ENCODE peak calls at places on chromosomes 3 and 15, in four cellular contexts. U is HEK293T, N is K562, S is GM12878. T is an unnamed sample.

GRCh38 chr3:11575964-11576363 is 67.8 kb downstream of the VGLL4 start:
- DNase-seq in N (no peak), U (no peak), S (no peak), T (no peak)

GRCh38 chr3:9976736-9977709 is 9.6 kb downstream of the EMC3 start:
- DNase-seq in U (peak), N (peak), S (no peak), T (peak)

GRCh38 chr3:29512620-29513019 is 231.7 kb downstream of the RBMS3 start:
- DNase-seq in U (no peak), N (no peak), S (no peak), T (no peak)

GRCh38 chr3:173733029-173733652 is 335.6 kb downstream of the NLGN1 start:
- DNase-seq in U (no peak), N (no peak), S (no peak), T (peak)

GRCh38 chr3:88988906-88989305 is 118.5 kb upstream of the EPHA3 start:
- DNase-seq in N (no peak), S (no peak), U (no peak), T (no peak)

GRCh38 chr3:127961963-127962362 is 46.9 kb downstream of the KBTBD12 start:
- DNase-seq in U (no peak), S (no peak), N (peak), T (peak)

GRCh38 chr15:75647370-75648155 is at the start of gene SNX33:
- DNase-seq in U (peak), N (peak), S (no peak), T (peak)

GRCh38 chr15:45306105-45306504 is 54.1 kb downstream of the SLC28A2 start:
- DNase-seq in N (no peak), U (no peak), S (no peak), T (no peak)

GRCh38 chr15:20645956-20646355 is 104.4 kb upstream of the GOLGA6L6 start:
- DNase-seq in U (no peak), S (peak), N (no peak), T (no peak)

GRCh38 chr15:50740955-50741354 is 24.6 kb downstream of the SPPL2A start:
- DNase-seq in N (no peak), U (no peak), S (no peak), T (no peak)

GRCh38 chr3:53261712-53262111 is 5.9 kb upstream of the TKT start:
- DNase-seq in S (no peak), U (no peak), N (no peak), T (no peak)

GRCh38 chr3:193605876-193606275 is 12.9 kb downstream of the OPA1 start:
- DNase-seq in U (peak), N (peak), S (no peak), T (peak)

GRCh38 chr3:172140499-172141391 is 101.4 kb downstream of the FNDC3B start:
- DNase-seq in S (no peak), N (no peak), U (peak), T (peak)

GRCh38 chr3:114446605-114447004 is 152.8 kb downstream of the TIGIT start:
- DNase-seq in N (no peak), U (no peak), S (no peak), T (no peak)

GRCh38 chr15:62957130-62957529 is 85.4 kb upstream of the TPM1 start:
- DNase-seq in S (no peak), U (no peak), N (no peak), T (no peak)

GRCh38 chr3:47394867-47395266 is 14.0 kb downstream of the PTPN23 start:
- DNase-seq in N (no peak), S (no peak), U (no peak), T (no peak)

GRCh38 chr15:50137330-50137761 is 18.3 kb upstream of the ATP8B4 start:
- DNase-seq in U (no peak), S (no peak), N (peak), T (no peak)

GRCh38 chr3:9143180-9143579 is 106.3 kb downstream of the SRGAP3 start:
- DNase-seq in U (no peak), S (no peak), N (no peak), T (no peak)

GRCh38 chr3:15820911-15821310 is 23.1 kb upstream of the ANKRD28 start:
- DNase-seq in U (no peak), N (no peak), S (no peak), T (no peak)

GRCh38 chr15:96146711-96147110 is 183.8 kb upstream of the NR2F2 start:
- DNase-seq in N (no peak), S (no peak), U (no peak), T (no peak)

GRCh38 chr3:42157915-42158538 is 66.9 kb downstream of the TRAK1 start:
- DNase-seq in U (no peak), S (no peak), N (no peak), T (no peak)

GRCh38 chr15:68682906-68683490 is 104.2 kb downstream of the CORO2B start:
- DNase-seq in U (no peak), N (no peak), S (no peak), T (no peak)

GRCh38 chr3:101850327-101851048 is 1.2 kb downstream of the NFKBIZ start:
- DNase-seq in U (no peak), N (no peak), S (peak), T (no peak)

GRCh38 chr3:159806412-159806811 is 182.2 kb upstream of the IL12A start:
- DNase-seq in U (no peak), S (no peak), N (no peak), T (no peak)

GRCh38 chr3:141998674-141999290 is 122.3 kb downstream of the ATP1B3 start:
- DNase-seq in U (no peak), N (no peak), S (no peak), T (peak)

GRCh38 chr15:72195101-72195511 is 2.5 kb downstream of the GRAMD2A start:
- DNase-seq in U (no peak), N (no peak), S (no peak), T (no peak)

GRCh38 chr3:23303601-23304217 is 100.6 kb downstream of the UBE2E2 start:
- DNase-seq in U (no peak), N (no peak), S (no peak), T (no peak)

GRCh38 chr15:40894689-40895308 is 549 bp downstream of the VPS18 start:
- DNase-seq in U (peak), N (peak), S (no peak), T (peak)

GRCh38 chr15:78873796-78874761 is 1.4 kb downstream of the MORF4L1 start:
- DNase-seq in S (no peak), N (no peak), U (no peak), T (no peak)

GRCh38 chr15:63156708-63157065 is 590 bp downstream of the RPS27L start:
- DNase-seq in S (no peak), U (peak), N (peak), T (peak)

GRCh38 chr3:39165518-39165917 is 12.1 kb upstream of the CSRNP1 start:
- DNase-seq in N (no peak), S (no peak), U (no peak), T (no peak)

GRCh38 chr3:4501991-4502390 is 8.8 kb downstream of the ITPR1 start:
- DNase-seq in N (no peak), U (no peak), S (no peak), T (no peak)

GRCh38 chr3:171225101-171225674 is 198.7 kb upstream of the SLC2A2 start:
- DNase-seq in U (no peak), S (no peak), N (no peak), T (no peak)

GRCh38 chr3:156180077-156180476 is 59.7 kb downstream of the KCNAB1 start:
- DNase-seq in S (no peak), N (no peak), U (no peak), T (no peak)

GRCh38 chr3:190014940-190015339 is 105.8 kb downstream of the P3H2 start:
- DNase-seq in N (no peak), S (no peak), U (no peak), T (no peak)

GRCh38 chr3:66378256-66378655 is 122.6 kb downstream of the LRIG1 start:
- DNase-seq in S (no peak), U (peak), N (peak), T (no peak)

GRCh38 chr15:92906563-92907081 is 6.5 kb downstream of the CHD2 start:
- DNase-seq in N (no peak), S (no peak), U (no peak), T (no peak)

GRCh38 chr3:101950510-101950909 is 101.2 kb downstream of the NFKBIZ start:
- DNase-seq in N (no peak), U (no peak), S (peak), T (no peak)

GRCh38 chr3:192299921-192300320 is 427.4 kb downstream of the FGF12 start:
- DNase-seq in S (no peak), N (no peak), U (no peak), T (no peak)

GRCh38 chr15:70559840-70560239 is 203.5 kb downstream of the UACA start:
- DNase-seq in S (no peak), N (no peak), U (no peak), T (no peak)
- TF ChIP-seq TARDBP in S (no peak), N (no peak), U (no peak), T (no peak)

DNA sequence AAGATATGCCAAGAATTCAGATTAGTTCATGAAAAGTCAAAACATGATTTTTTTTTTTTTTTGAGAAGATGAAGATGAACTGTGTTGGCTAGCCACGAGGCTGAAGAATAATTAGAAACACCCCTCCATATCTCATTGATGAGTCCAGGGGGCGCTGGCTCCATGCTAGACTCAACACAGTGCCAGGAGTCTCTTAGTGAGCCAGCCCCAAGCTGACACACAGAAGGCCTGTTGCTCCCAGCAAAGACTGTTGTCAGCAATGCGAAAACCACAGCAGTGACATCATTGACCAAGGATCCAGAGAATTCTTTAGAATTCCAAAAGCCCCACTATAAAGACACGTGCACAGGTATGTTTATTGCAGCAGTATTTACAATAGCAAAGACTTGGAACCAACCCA is 185.2 kb downstream of the ANXA2 start:
- DNase-seq in N (no peak), S (no peak), U (peak), T (peak)
- TF ChIP-seq TARDBP in N (no peak), S (no peak), U (no peak), T (no peak)

GRCh38 chr3:45330500-45331295 is 57.7 kb upstream of the LARS2 start:
- DNase-seq in S (no peak), N (no peak), U (no peak), T (no peak)

GRCh38 chr3:45332901-45333407 is 55.4 kb upstream of the LARS2 start:
- DNase-seq in N (no peak), U (no peak), S (no peak), T (no peak)

GRCh38 chr3:45329779-45330305 is 58.5 kb upstream of the LARS2 start:
- DNase-seq in N (no peak), U (no peak), S (no peak), T (no peak)

GRCh38 chr3:45332493-45332892 is 55.9 kb upstream of the LARS2 start:
- DNase-seq in U (no peak), N (no peak), S (no peak), T (no peak)

DNA sequence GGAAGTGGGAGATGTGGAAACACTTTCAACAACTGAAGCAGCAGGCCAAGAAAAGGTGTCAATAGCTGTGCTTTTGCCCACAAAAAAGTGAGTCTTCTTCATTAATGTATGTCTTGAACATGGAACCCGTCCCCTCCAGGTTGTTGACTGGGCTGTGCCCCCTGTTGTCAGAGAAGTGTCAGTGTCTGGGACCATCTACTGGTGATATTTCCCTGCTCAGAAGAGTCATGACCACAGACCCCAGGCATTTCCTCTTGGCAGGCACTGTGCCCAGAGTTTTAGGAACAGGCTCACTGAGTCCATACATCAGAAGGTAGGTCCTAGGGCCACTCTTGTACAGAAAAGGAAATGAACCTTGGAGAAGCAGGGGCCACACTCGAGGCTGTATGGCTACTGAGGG is 54.8 kb upstream of the LARS2 start:
- DNase-seq in U (no peak), N (no peak), S (no peak), T (no peak)
- TF ChIP-seq TARDBP in U (no peak), N (no peak), S (no peak), T (no peak)

GRCh38 chr3:37992271-37993066 is 1.9 kb downstream of the VILL start:
- DNase-seq in N (peak), S (no peak), U (no peak), T (peak)
- TF ChIP-seq TARDBP in N (no peak), S (no peak), U (no peak), T (no peak)

DNA sequence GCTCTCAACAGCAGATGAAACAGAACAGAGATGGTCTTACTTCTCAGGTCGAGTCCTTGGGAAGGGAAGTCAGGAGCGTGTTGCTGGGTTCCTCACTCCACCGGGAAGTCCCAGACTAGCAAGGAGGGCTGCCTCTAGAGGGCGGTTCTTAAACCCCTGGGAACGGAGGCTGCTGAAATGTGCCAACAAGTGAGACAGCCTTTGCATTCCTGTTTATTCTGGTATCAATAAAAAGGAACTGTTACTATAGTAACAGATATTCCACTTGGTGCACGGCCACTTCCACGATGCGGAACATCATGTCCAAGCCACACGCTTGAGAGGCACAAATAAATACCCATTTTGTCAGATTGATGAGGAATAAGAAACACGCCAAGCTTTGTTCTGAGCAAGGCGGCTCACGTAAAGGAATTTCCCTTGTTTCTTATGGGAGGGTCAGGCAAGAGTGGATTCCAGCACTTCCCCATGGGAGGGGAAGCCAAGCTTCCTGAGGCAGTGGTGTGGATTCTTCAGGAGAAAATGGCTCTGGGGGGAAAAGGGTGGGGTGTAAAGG is at the start of gene FAM107A:
- DNase-seq in S (no peak), N (peak), U (peak), T (no peak)
- TF ChIP-seq TARDBP in S (no peak), N (no peak), U (no peak), T (no peak)

T was measured in HepG2.